ENCODE peak calls at places on chromosomes 3 and 15, in ten cellular contexts. V is right lobe of liver, C is heart left ventricle, H is left lung, A is right cardiac atrium, K is aorta, E is thyroid gland, J is endodermal cell, P is upper lobe of right lung, Q is SJSA1. O is an unnamed sample.
A peak's percentile ranks its signal among the peaks of the same experiment; 100 is the strongest.

GRCh38 chr3:278300-279064 is 81.9 kb downstream of the CHL1 start:
- DNase-seq in V (no peak), C (no peak), H (no peak), A (no peak), K (no peak), E (peak; percentile 2), J (no peak), P (no peak), Q (no peak), O (no peak)

GRCh38 chr3:157868168-157868567 is 238.1 kb downstream of the SHOX2 start:
- DNase-seq in V (no peak), C (no peak), H (no peak), A (no peak), K (no peak), E (no peak), J (no peak), P (no peak), Q (no peak), O (no peak)

GRCh38 chr3:191882289-191882688 is 421.3 kb downstream of the PYDC2 start:
- DNase-seq in V (no peak), C (no peak), H (no peak), A (no peak), K (no peak), E (no peak), J (no peak), P (no peak), Q (no peak), O (no peak)

GRCh38 chr3:134708671-134709070 is 57.8 kb upstream of the KY start:
- DNase-seq in V (no peak), C (no peak), H (no peak), A (no peak), K (no peak), E (no peak), J (no peak), P (no peak), Q (peak; percentile 49), O (no peak)

GRCh38 chr3:45236964-45237363 is 10.9 kb upstream of the TMEM158 start:
- DNase-seq in V (no peak), C (no peak), H (no peak), A (no peak), K (no peak), E (no peak), J (no peak), P (no peak), Q (no peak), O (no peak)

GRCh38 chr3:196631655-196632032 is 7.8 kb upstream of the NRROS start:
- DNase-seq in V (no peak), C (no peak), H (no peak), A (no peak), K (no peak), E (no peak), J (no peak), P (no peak), Q (no peak), O (no peak)

GRCh38 chr15:70742928-70743327 is 20.4 kb downstream of the UACA start:
- DNase-seq in V (no peak), C (no peak), H (no peak), A (no peak), K (no peak), E (no peak), J (no peak), P (no peak), Q (peak; percentile 57), O (no peak)

GRCh38 chr3:15708882-15709677 is 88.7 kb downstream of the ANKRD28 start:
- DNase-seq in V (no peak), C (no peak), H (no peak), A (no peak), K (no peak), E (no peak), J (no peak), P (no peak), Q (no peak), O (no peak)

GRCh38 chr3:118742760-118743159 is 291.9 kb downstream of the IGSF11 start:
- DNase-seq in V (no peak), C (no peak), H (no peak), A (no peak), K (no peak), E (no peak), J (no peak), P (no peak), Q (no peak), O (no peak)

GRCh38 chr3:196774191-196774820 is 34.6 kb downstream of the PAK2 start:
- DNase-seq in V (no peak), C (no peak), H (no peak), A (no peak), K (no peak), E (no peak), J (no peak), P (no peak), Q (no peak), O (no peak)

GRCh38 chr3:127464642-127465041 is 125.9 kb downstream of the TPRA1 start:
- DNase-seq in V (no peak), C (no peak), H (no peak), A (no peak), K (no peak), E (no peak), J (no peak), P (no peak), Q (no peak), O (no peak)

GRCh38 chr3:42387802-42388651 is 22.4 kb downstream of the LYZL4 start:
- DNase-seq in V (no peak), C (no peak), H (no peak), A (no peak), K (no peak), E (no peak), J (no peak), P (no peak), Q (no peak), O (no peak)

GRCh38 chr3:152257246-152258074 is 11.3 kb upstream of the MBNL1 start:
- DNase-seq in V (no peak), C (no peak), H (no peak), A (no peak), K (no peak), E (no peak), J (no peak), P (no peak), Q (no peak), O (no peak)

GRCh38 chr3:156483961-156484787 is 70.7 kb downstream of the SSR3 start:
- DNase-seq in V (no peak), C (no peak), H (no peak), A (no peak), K (no peak), E (no peak), J (no peak), P (no peak), Q (peak; percentile 43), O (no peak)

GRCh38 chr3:108088146-108088545 is 2.7 kb downstream of the CD47 start:
- DNase-seq in V (no peak), C (no peak), H (no peak), A (no peak), K (no peak), E (no peak), J (no peak), P (no peak), Q (peak; percentile 15), O (no peak)

GRCh38 chr3:108090066-108090700 is 648 bp downstream of the CD47 start:
- DNase-seq in V (peak; percentile 43), C (no peak), H (no peak), A (peak; percentile 66), K (peak; percentile 66), E (no peak), J (peak; percentile 73), P (no peak), Q (peak; percentile 73), O (no peak)

GRCh38 chr3:108088697-108089096 is 2.1 kb downstream of the CD47 start:
- DNase-seq in V (no peak), C (no peak), H (no peak), A (no peak), K (no peak), E (no peak), J (no peak), P (no peak), Q (peak; percentile 54), O (no peak)

GRCh38 chr3:108090701-108091497 is at the start of gene CD47:
- DNase-seq in V (peak; percentile 98), C (peak; percentile 99), H (peak; percentile 100), A (peak; percentile 98), K (peak; percentile 96), E (peak; percentile 93), J (peak; percentile 95), P (peak; percentile 98), Q (peak; percentile 81), O (peak; percentile 69)

DNA sequence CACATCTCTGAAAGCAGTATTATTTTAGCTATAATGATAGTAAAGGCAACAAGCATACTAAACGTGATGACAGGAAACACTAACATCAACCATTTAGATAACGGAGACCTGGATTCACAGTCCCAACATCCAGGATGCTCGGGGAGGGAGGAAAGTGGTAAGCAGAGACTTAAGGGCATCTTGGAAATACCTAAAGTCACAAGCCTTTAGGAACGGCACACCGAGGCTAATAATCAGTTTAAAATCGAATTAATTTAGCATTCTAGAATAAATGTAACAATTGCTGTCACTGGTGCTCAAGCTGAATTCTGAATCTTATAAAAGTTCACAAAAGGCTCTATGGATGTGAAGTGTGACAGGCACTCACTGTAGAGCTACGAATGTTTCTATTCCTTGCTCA is 1.3 kb downstream of the CD47 start:
- DNase-seq in V (no peak), C (no peak), H (no peak), A (no peak), K (no peak), E (no peak), J (no peak), P (no peak), Q (peak; percentile 39), O (no peak)
- H3K27ac ChIP-seq in V (peak overlapping the region; percentile 87), C (no peak overlapping the region), H (peak overlapping the region; percentile 94), A (no peak overlapping the region), K (no peak overlapping the region), E (no peak overlapping the region), J (no peak overlapping the region), P (peak overlapping the region; percentile 92), Q (peak overlapping the region; percentile 89), O (peak overlapping the region; percentile 90)

GRCh38 chr3:195208183-195208582 is 62.8 kb downstream of the XXYLT1 start:
- DNase-seq in V (no peak), C (no peak), H (peak; percentile 39), A (no peak), K (no peak), E (no peak), J (no peak), P (peak; percentile 29), Q (no peak), O (no peak)
- H3K4me1 ChIP-seq in V (no peaks in the 10 kb centered on the region), C (peaks cover 34% of the 10 kb centered on the region), H (peaks cover 49% of the 10 kb centered on the region), A (peaks cover 16% of the 10 kb centered on the region), K (no peaks in the 10 kb centered on the region), E (peaks cover 51% of the 10 kb centered on the region), J (peaks cover 16% of the 10 kb centered on the region), P (peaks cover 51% of the 10 kb centered on the region), Q (peaks cover 52% of the 10 kb centered on the region), O (peaks cover 76% of the 10 kb centered on the region)

DNA sequence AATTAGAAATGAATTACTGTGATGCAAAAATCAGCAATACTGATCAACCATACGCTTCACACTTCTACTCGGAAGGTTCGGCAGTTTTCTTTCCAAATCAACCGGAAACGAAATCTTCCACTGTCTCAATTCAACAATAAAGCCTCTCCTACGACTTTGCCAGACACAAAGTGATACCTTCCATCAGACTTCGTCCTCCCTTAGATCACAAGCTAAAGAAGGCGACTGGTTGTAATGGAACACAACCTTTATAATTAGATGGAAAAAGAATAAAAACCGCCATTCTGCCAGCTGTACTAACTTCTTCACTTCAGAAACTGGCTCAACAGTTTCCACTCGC is 613 bp downstream of the PARL start:
- DNase-seq in V (no peak), C (no peak), H (no peak), A (no peak), K (no peak), E (no peak), J (no peak), P (no peak), Q (no peak), O (no peak)
- H3K27ac ChIP-seq in V (peak overlapping the region; percentile 63), C (peak overlapping the region; percentile 82), H (peak overlapping the region; percentile 78), A (peak overlapping the region; percentile 26), K (no peak overlapping the region), E (peak overlapping the region; percentile 62), J (peak overlapping the region; percentile 26), P (peak overlapping the region; percentile 84), Q (no peak overlapping the region), O (peak overlapping the region; percentile 86)

GRCh38 chr3:159844383-159844730 is 144.3 kb upstream of the IL12A start:
- DNase-seq in V (no peak), C (no peak), H (no peak), A (no peak), K (no peak), E (no peak), J (no peak), P (no peak), Q (peak; percentile 66), O (no peak)
- H3K4me1 ChIP-seq in V (peaks cover 5% of the 10 kb centered on the region), C (peaks cover 30% of the 10 kb centered on the region), H (peaks cover 38% of the 10 kb centered on the region), A (peaks cover under 1% of the 10 kb centered on the region), K (peaks cover 5% of the 10 kb centered on the region), E (peaks cover 14% of the 10 kb centered on the region), J (peaks cover 4% of the 10 kb centered on the region), P (peaks cover 17% of the 10 kb centered on the region), Q (peaks cover 32% of the 10 kb centered on the region), O (no peaks in the 10 kb centered on the region)